ENCODE peak calls at places on chromosomes 5 and 9, in five cellular contexts. X is cardiac septum; J is hippocampal formation; V is activated CD4-positive, alpha-beta T cell treated with anti-CD3 and anti-CD28 coated beads for 48 hours; P is AG20443. Z is an unnamed sample.

GRCh38 chr9:108473209-108474112 is 382.3 kb downstream of the ACTL7B start:
- DNase-seq in V (no peak), X (no peak), J (no peak), P (peak), Z (no peak)

GRCh38 chr5:107671742-107672211 is 1.0 kb upstream of the EFNA5 start:
- DNase-seq in X (no peak), J (no peak), V (no peak), P (peak), Z (peak)

GRCh38 chr9:35749515-35750255 is 598 bp downstream of the RGP1 start:
- DNase-seq in J (no peak), X (no peak), P (no peak), V (peak), Z (no peak)

GRCh38 chr5:113548396-113548795 is 34.9 kb downstream of the YTHDC2 start:
- DNase-seq in J (no peak), X (no peak), V (no peak), P (no peak), Z (no peak)

GRCh38 chr5:81856948-81857928 is 106.3 kb upstream of the SSBP2 start:
- DNase-seq in V (peak), X (peak), P (peak), J (peak), Z (peak)

GRCh38 chr5:175742290-175742994 is 84.6 kb downstream of the HRH2 start:
- DNase-seq in P (no peak), V (no peak), X (no peak), J (no peak), Z (no peak)

GRCh38 chr5:147162740-147163139 is 72.1 kb upstream of the STK32A start:
- DNase-seq in X (no peak), V (no peak), J (no peak), P (no peak), Z (no peak)

GRCh38 chr5:143376195-143376772 is 27.2 kb downstream of the NR3C1 start:
- DNase-seq in X (no peak), P (no peak), V (no peak), J (no peak), Z (no peak)

GRCh38 chr5:158848634-158849033 is 251.1 kb downstream of the EBF1 start:
- DNase-seq in J (no peak), V (no peak), X (no peak), P (no peak), Z (no peak)

GRCh38 chr9:77935974-77936373 is 95.6 kb downstream of the GNAQ start:
- DNase-seq in X (no peak), J (no peak), P (no peak), V (no peak), Z (no peak)

GRCh38 chr5:83124593-83124992 is 47.2 kb downstream of the XRCC4 start:
- DNase-seq in V (no peak), J (no peak), X (no peak), P (no peak), Z (no peak)

GRCh38 chr5:154287136-154287535 is 96.6 kb downstream of the GALNT10 start:
- DNase-seq in P (peak), X (no peak), V (no peak), J (no peak), Z (no peak)

GRCh38 chr5:84729326-84729725 is 344.6 kb upstream of the EDIL3 start:
- DNase-seq in V (no peak), P (no peak), J (peak), X (no peak), Z (peak)

GRCh38 chr5:73638344-73639095 is 12.5 kb downstream of the ARHGEF28 start:
- DNase-seq in X (no peak), J (no peak), P (no peak), V (no peak), Z (no peak)

GRCh38 chr5:95375591-95375990 is 15.6 kb upstream of the FAM81B start:
- DNase-seq in P (no peak), J (no peak), V (no peak), X (no peak), Z (no peak)

GRCh38 chr5:179732918-179733763 is 519 bp downstream of the MAML1 start:
- DNase-seq in P (peak), J (no peak), V (peak), X (no peak), Z (peak)

GRCh38 chr5:131379723-131380122 is 115.9 kb downstream of the CDC42SE2 start:
- DNase-seq in V (peak), J (no peak), P (peak), X (no peak), Z (no peak)

GRCh38 chr5:848671-849111 is 2.1 kb downstream of the ZDHHC11 start:
- DNase-seq in P (no peak), J (no peak), X (peak), V (no peak), Z (no peak)

GRCh38 chr9:136372561-136373299 is 739 bp downstream of the CARD9 start:
- DNase-seq in P (peak), J (no peak), X (no peak), V (peak), Z (peak)

GRCh38 chr5:158017433-158017832 is 158.5 kb upstream of the CLINT1 start:
- DNase-seq in V (no peak), X (no peak), P (no peak), J (no peak), Z (no peak)

GRCh38 chr5:117652640-117653280 is 1078.1 kb upstream of the SEMA6A start:
- DNase-seq in X (no peak), P (no peak), J (no peak), V (no peak), Z (no peak)

GRCh38 chr5:167294861-167295685 is 996.4 kb upstream of the WWC1 start:
- DNase-seq in J (no peak), P (peak), X (no peak), V (no peak), Z (no peak)

GRCh38 chr9:4713849-4714248 is 27.2 kb downstream of the AK3 start:
- DNase-seq in V (no peak), X (no peak), P (peak), J (no peak), Z (no peak)

GRCh38 chr5:154862766-154863165 is 4.3 kb downstream of the CNOT8 start:
- DNase-seq in X (no peak), P (no peak), J (no peak), V (no peak), Z (no peak)

GRCh38 chr5:41527201-41527779 is 16.9 kb upstream of the PLCXD3 start:
- DNase-seq in J (no peak), X (peak), P (peak), V (no peak), Z (no peak)

GRCh38 chr5:39775458-39776365 is 350.9 kb upstream of the DAB2 start:
- DNase-seq in J (no peak), X (no peak), V (no peak), P (peak), Z (no peak)

GRCh38 chr9:127124792-127125191 is 2.4 kb upstream of the ANGPTL2 start:
- DNase-seq in X (peak), V (no peak), P (no peak), J (no peak), Z (no peak)

GRCh38 chr5:42021923-42022322 is 96.8 kb downstream of the FBXO4 start:
- DNase-seq in V (no peak), P (no peak), X (no peak), J (no peak), Z (no peak)

GRCh38 chr9:120439147-120439546 is 140.8 kb downstream of the CDK5RAP2 start:
- DNase-seq in J (no peak), P (no peak), X (no peak), V (peak), Z (no peak)